ENCODE peak calls at places on chromosomes 3 and 15, in five cellular contexts. U is testis, Z is tibial artery, W is ovary, L is IMR-90. P is an unnamed sample.

GRCh38 chr3:171809513-171810277 is 588 bp downstream of the PLD1 start:
- DNase-seq in W (peak; percentile 73), Z (peak; percentile 86), L (peak; percentile 95), U (peak; percentile 78), P (peak; percentile 60)

GRCh38 chr15:51661072-51661471 is 20.2 kb upstream of the SCG3 start:
- DNase-seq in L (no peak), Z (no peak), U (no peak), W (no peak), P (no peak)

GRCh38 chr15:62440731-62441130 is 275.6 kb upstream of the C2CD4B start:
- DNase-seq in U (no peak), W (no peak), Z (no peak), L (no peak), P (no peak)

GRCh38 chr3:180570238-180570637 is 31.7 kb upstream of the TTC14 start:
- DNase-seq in U (no peak), Z (no peak), W (no peak), L (no peak), P (no peak)

GRCh38 chr3:49813497-49814174 is at the start of gene UBA7:
- DNase-seq in Z (peak; percentile 48), U (peak; percentile 46), L (peak; percentile 80), W (peak; percentile 65), P (no peak)

GRCh38 chr15:71752085-71752484 is 58.3 kb upstream of the NR2E3 start:
- DNase-seq in L (no peak), U (no peak), Z (no peak), W (no peak), P (no peak)

GRCh38 chr3:194023501-194024280 is 112.3 kb upstream of the HES1 start:
- DNase-seq in U (peak; percentile 52), L (no peak), W (no peak), Z (no peak), P (no peak)

GRCh38 chr3:181006541-181006940 is 17.0 kb upstream of the DNAJC19 start:
- DNase-seq in Z (no peak), L (peak; percentile 4), W (no peak), U (no peak), P (no peak)

GRCh38 chr3:41711656-41712055 is 250.2 kb downstream of the ULK4 start:
- DNase-seq in Z (no peak), U (no peak), L (peak; percentile 42), W (no peak), P (no peak)

GRCh38 chr3:165128544-165128943 is 50.2 kb upstream of the SI start:
- DNase-seq in L (no peak), W (no peak), U (no peak), Z (no peak), P (no peak)

GRCh38 chr3:49812916-49813496 is 747 bp downstream of the UBA7 start:
- DNase-seq in Z (no peak), L (no peak), W (no peak), U (no peak), P (no peak)

GRCh38 chr15:82298032-82298431 is 35.4 kb downstream of the SAXO2 start:
- DNase-seq in L (no peak), U (no peak), W (no peak), Z (no peak), P (no peak)

GRCh38 chr3:8371085-8371551 is 130.5 kb upstream of the LMCD1 start:
- DNase-seq in W (no peak), U (no peak), Z (no peak), L (peak; percentile 53), P (no peak)

GRCh38 chr3:197317250-197317963 is 19.0 kb upstream of the DLG1 start:
- DNase-seq in W (no peak), L (peak; percentile 95), Z (no peak), U (no peak), P (no peak)

GRCh38 chr15:67249830-67250229 is 4.6 kb downstream of the AAGAB start:
- DNase-seq in W (no peak), L (no peak), U (no peak), Z (no peak), P (no peak)

GRCh38 chr15:66109826-66110225 is 143.7 kb downstream of the MEGF11 start:
- DNase-seq in Z (no peak), W (no peak), U (no peak), L (no peak), P (no peak)

GRCh38 chr15:96274087-96274440 is 56.4 kb upstream of the NR2F2 start:
- DNase-seq in L (no peak), Z (no peak), W (no peak), U (no peak), P (no peak)

GRCh38 chr3:13346481-13347389 is 73.4 kb downstream of the NUP210 start:
- DNase-seq in L (no peak), U (no peak), W (no peak), Z (no peak), P (no peak)

GRCh38 chr3:15097889-15098288 is 1.1 kb downstream of the RBSN start:
- DNase-seq in U (no peak), L (no peak), Z (no peak), W (no peak), P (no peak)

GRCh38 chr3:141795719-141796435 is 32.7 kb downstream of the GRK7 start:
- DNase-seq in Z (peak; percentile 52), W (peak; percentile 40), U (peak; percentile 55), L (no peak), P (no peak)

GRCh38 chr15:47717036-47717611 is at the start of gene SEMA6D:
- DNase-seq in Z (peak; percentile 71), W (peak; percentile 78), L (peak; percentile 85), U (peak; percentile 75), P (no peak)

GRCh38 chr3:12833226-12834161 is 7.9 kb downstream of the RPL32 start:
- DNase-seq in U (no peak), W (no peak), L (no peak), Z (no peak), P (no peak)

GRCh38 chr3:56101576-56101975 is 366.7 kb downstream of the ERC2 start:
- DNase-seq in U (no peak), Z (no peak), L (no peak), W (no peak), P (no peak)

GRCh38 chr3:195762249-195762585 is 41.4 kb downstream of the MUC20 start:
- DNase-seq in W (no peak), Z (no peak), U (no peak), L (no peak), P (no peak)
- H3K27me3 ChIP-seq in W (no peaks in the 10 kb centered on the region), Z (peaks cover 61% of the 10 kb centered on the region), U (no peaks in the 10 kb centered on the region), L (peaks cover 68% of the 10 kb centered on the region), P (no peaks in the 10 kb centered on the region)

DNA sequence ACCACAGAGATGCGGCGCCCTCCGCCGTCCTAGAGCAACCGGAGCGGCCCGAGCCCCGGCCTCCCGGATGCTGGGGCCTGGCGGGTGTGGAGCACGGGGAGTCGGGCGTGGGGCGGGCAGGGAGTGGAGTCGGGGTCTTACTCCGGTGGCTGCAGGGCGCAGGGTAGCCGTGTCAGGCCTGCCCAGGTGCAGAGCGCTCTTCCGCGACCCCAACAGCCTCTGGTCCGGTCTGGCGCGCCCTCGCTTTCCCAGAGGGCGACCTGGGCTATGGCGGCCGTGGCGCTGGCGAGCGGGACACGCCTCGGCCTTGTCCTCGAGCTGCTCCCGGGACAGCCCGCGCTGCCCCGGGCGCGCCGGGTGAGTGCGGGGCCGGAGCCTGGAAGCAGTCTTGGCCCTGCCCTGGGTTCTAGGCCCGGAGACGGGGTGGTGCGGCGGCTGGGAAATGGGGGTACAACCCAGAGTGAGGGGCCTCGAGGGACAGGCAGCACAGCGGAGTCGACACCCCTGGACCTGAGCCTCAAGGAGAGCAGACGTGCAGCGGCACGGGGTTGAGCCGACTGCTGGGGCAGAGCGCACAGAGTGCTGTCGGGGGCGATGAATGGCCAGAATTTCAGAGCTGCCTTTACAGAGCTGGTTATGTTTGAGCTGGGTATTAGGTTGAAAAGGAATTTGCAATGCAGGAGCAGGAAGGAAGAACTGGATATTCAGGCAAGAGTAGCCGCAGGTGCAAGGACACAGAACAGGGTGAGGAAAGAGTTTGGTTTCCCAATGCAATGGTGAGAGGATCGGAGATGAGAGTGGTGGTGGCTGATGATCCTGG is at the start of gene ZNF662:
- DNase-seq in L (no peak), Z (peak; percentile 42), W (peak; percentile 66), U (peak; percentile 73), P (no peak)
- H3K4me3 ChIP-seq in L (peak within 1 kb of the TSS; percentile 34), Z (peak within 1 kb of the TSS; percentile 84), W (peak within 1 kb of the TSS; percentile 76), U (peak within 1 kb of the TSS; percentile 68), P (peak within 1 kb of the TSS; percentile 90)

GRCh38 chr3:123446210-123446609 is 2.7 kb downstream of the ADCY5 start:
- DNase-seq in U (no peak), Z (no peak), L (no peak), W (no peak), P (no peak)
- H3K27me3 ChIP-seq in U (no peaks in the 10 kb centered on the region), Z (no peaks in the 10 kb centered on the region), L (peaks cover 83% of the 10 kb centered on the region), W (no peaks in the 10 kb centered on the region), P (no peaks in the 10 kb centered on the region)

GRCh38 chr3:48268381-48268935 is 27.6 kb downstream of the ZNF589 start:
- DNase-seq in W (no peak), U (peak; percentile 73), L (no peak), Z (no peak), P (no peak)
- H3K4me3 ChIP-seq in W (no peak overlapping the region), U (no peak overlapping the region), L (no peak overlapping the region), Z (no peak overlapping the region), P (no peak overlapping the region)

DNA sequence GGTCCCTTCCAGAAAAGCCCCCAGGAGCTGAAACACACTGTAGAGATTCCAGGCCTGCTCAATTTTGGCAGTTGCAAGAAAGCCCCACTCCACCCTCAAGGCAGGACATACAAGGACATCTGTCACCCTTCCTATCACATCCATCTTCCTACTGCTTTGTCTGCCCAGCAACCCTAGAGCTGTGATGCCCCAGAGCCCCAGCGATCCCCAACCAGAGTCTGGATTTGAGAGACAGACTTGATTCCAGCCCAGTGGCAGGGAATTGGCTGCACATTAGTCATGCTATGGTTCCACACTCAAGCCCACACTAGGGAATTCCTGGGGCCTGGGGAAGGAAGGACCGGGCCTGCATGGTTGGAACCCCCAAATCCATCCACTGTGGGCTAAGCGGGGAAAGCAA is 56.8 kb downstream of the ATP2B2 start:
- DNase-seq in W (no peak), L (no peak), U (no peak), Z (no peak), P (no peak)
- H3K27me3 ChIP-seq in W (no peaks in the 10 kb centered on the region), L (peaks cover 33% of the 10 kb centered on the region), U (no peaks in the 10 kb centered on the region), Z (peaks cover 28% of the 10 kb centered on the region), P (no peaks in the 10 kb centered on the region)

GRCh38 chr3:134027631-134028030 is 2.1 kb downstream of the SLCO2A1 start:
- DNase-seq in Z (no peak), U (no peak), L (no peak), W (no peak), P (no peak)
- H3K4me3 ChIP-seq in Z (peak overlapping the region; percentile 61), U (no peak overlapping the region), L (no peak overlapping the region), W (no peak overlapping the region), P (peak overlapping the region; percentile 82)

GRCh38 chr15:60454824-60455223 is 24.1 kb downstream of the ICE2 start:
- DNase-seq in Z (no peak), W (no peak), U (no peak), L (no peak), P (no peak)
- H3K27me3 ChIP-seq in Z (no peaks in the 10 kb centered on the region), W (no peaks in the 10 kb centered on the region), U (no peaks in the 10 kb centered on the region), L (no peaks in the 10 kb centered on the region), P (no peaks in the 10 kb centered on the region)

DNA sequence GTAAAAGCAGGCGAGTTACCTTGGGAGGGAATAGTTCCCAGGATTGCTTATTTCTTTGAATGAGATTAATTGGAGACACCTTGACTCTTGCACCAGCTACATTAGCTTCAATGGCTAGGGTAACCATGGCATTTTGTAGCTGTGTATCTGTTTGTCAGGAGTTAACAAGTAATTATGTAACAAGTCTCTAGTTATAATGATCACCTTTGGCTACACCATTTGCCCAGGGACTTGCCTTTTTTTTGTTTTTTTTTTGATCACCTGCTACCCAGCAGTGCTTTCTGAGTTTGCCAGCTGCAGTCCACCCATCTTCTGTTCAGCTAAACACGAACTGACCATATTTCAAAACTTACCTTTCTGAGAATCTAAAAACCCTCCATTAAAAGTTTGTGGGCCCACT is 2.2 kb downstream of the MED12L start:
- DNase-seq in L (no peak), U (no peak), W (no peak), Z (no peak), P (no peak)
- H3K4me3 ChIP-seq in L (no peak overlapping the region), U (peak overlapping the region; percentile 83), W (no peak overlapping the region), Z (no peak overlapping the region), P (no peak overlapping the region)

P was measured in thoracic aorta.